ENCODE peak calls at places on chromosomes 4 and X, in four cellular contexts. N is SK-N-SH, L is HepG2, W is GM12878. Q is an unnamed sample.
A peak's percentile ranks its signal among the peaks of the same experiment; 100 is the strongest.

GRCh38 chr4:159159611-159160010 is 56.7 kb downstream of the RAPGEF2 start:
- DNase-seq in L (no peak), W (no peak), N (no peak), Q (no peak)

GRCh38 chr4:3436798-3437581 is 4.8 kb upstream of the HGFAC start:
- DNase-seq in L (no peak), N (no peak), W (peak; percentile 4), Q (peak; percentile 35)

GRCh38 chr4:71259305-71259704 is 79.5 kb upstream of the SLC4A4 start:
- DNase-seq in N (no peak), W (no peak), L (no peak), Q (no peak)

GRCh38 chr4:6718932-6719610 is 3.1 kb downstream of the BLOC1S4 start:
- DNase-seq in N (no peak), L (no peak), W (no peak), Q (no peak)

GRCh38 chr4:9765091-9765490 is 16.3 kb upstream of the DRD5 start:
- DNase-seq in W (no peak), N (peak; percentile 23), L (peak; percentile 15), Q (peak; percentile 4)

GRCh38 chr4:183074288-183074990 is 24.6 kb upstream of the WWC2 start:
- DNase-seq in N (no peak), L (peak; percentile 31), W (no peak), Q (peak; percentile 32)

GRCh38 chr4:121397941-121398601 is 17.3 kb upstream of the QRFPR start:
- DNase-seq in W (no peak), L (no peak), N (no peak), Q (no peak)

GRCh38 chrX:119189586-119189985 is 46.5 kb upstream of the PGRMC1 start:
- DNase-seq in L (no peak), N (no peak), W (no peak), Q (no peak)

GRCh38 chrX:53323196-53323595 is 41.8 kb upstream of the IQSEC2 start:
- DNase-seq in N (no peak), L (no peak), W (no peak), Q (no peak)

GRCh38 chr4:148965080-148965479 is 522.9 kb upstream of the NR3C2 start:
- DNase-seq in W (no peak), L (no peak), N (no peak), Q (no peak)

GRCh38 chr4:110122201-110122600 is 76.2 kb downstream of the ELOVL6 start:
- DNase-seq in L (no peak), W (no peak), N (no peak), Q (no peak)

GRCh38 chrX:87236836-87237235 is 280.8 kb upstream of the KLHL4 start:
- DNase-seq in L (no peak), W (no peak), N (no peak), Q (no peak)

GRCh38 chr4:152850377-152850776 is 70.6 kb downstream of the ARFIP1 start:
- DNase-seq in N (no peak), L (peak; percentile 7), W (peak; percentile 25), Q (peak; percentile 54)

GRCh38 chrX:54178100-54178940 is 4.7 kb downstream of the FAM120C start:
- DNase-seq in W (no peak), L (peak; percentile 12), N (no peak), Q (peak; percentile 82)

GRCh38 chr4:2934077-2934812 is 29.0 kb downstream of the NOP14 start:
- DNase-seq in L (no peak), N (no peak), W (no peak), Q (peak; percentile 24)

GRCh38 chr4:109955146-109955545 is 42.5 kb downstream of the EGF start:
- DNase-seq in L (no peak), N (no peak), W (no peak), Q (no peak)

GRCh38 chrX:17412692-17413091 is 37.7 kb downstream of the NHS start:
- DNase-seq in W (no peak), L (no peak), N (peak; percentile 14), Q (peak; percentile 87)

GRCh38 chrX:106177106-106177981 is 9.2 kb downstream of the PWWP3B start:
- DNase-seq in L (no peak), N (no peak), W (no peak), Q (no peak)

GRCh38 chr4:85200106-85200505 is 233.6 kb upstream of the WDFY3 start:
- DNase-seq in L (no peak), N (no peak), W (no peak), Q (no peak)

GRCh38 chrX:43655961-43656494 is at the start of gene MAOA:
- DNase-seq in L (peak; percentile 18), N (peak; percentile 61), W (no peak), Q (no peak)

GRCh38 chr4:136927172-136927571 is 605.1 kb downstream of the PCDH18 start:
- DNase-seq in L (no peak), W (no peak), N (no peak), Q (peak; percentile 12)

GRCh38 chrX:154368630-154369452 is 5.6 kb downstream of the FLNA start:
- DNase-seq in N (no peak), W (peak; percentile 60), L (peak; percentile 66), Q (peak; percentile 90)

GRCh38 chrX:154370300-154370881 is 4.0 kb downstream of the FLNA start:
- DNase-seq in N (peak; percentile 61), L (no peak), W (no peak), Q (no peak)

GRCh38 chrX:154370882-154371770 is 3.3 kb downstream of the FLNA start:
- DNase-seq in N (peak; percentile 88), L (peak; percentile 85), W (peak; percentile 53), Q (peak; percentile 89)

GRCh38 chrX:154367474-154368308 is 6.7 kb downstream of the FLNA start:
- DNase-seq in N (no peak), W (no peak), L (no peak), Q (no peak)

GRCh38 chrX:154369453-154370299 is 4.8 kb downstream of the FLNA start:
- DNase-seq in N (peak; percentile 83), W (peak; percentile 25), L (peak; percentile 87), Q (peak; percentile 95)
- TF ChIP-seq USF2 in N (no peak), W (no peak), L (no peak), Q (no peak)

GRCh38 chr4:181967401-181967800 is 275.8 kb upstream of the TENM3 start:
- DNase-seq in N (no peak), W (no peak), L (no peak), Q (no peak)
- TF ChIP-seq MXI1 in N (no peak), W (no peak), L (no peak), Q (no peak)

DNA sequence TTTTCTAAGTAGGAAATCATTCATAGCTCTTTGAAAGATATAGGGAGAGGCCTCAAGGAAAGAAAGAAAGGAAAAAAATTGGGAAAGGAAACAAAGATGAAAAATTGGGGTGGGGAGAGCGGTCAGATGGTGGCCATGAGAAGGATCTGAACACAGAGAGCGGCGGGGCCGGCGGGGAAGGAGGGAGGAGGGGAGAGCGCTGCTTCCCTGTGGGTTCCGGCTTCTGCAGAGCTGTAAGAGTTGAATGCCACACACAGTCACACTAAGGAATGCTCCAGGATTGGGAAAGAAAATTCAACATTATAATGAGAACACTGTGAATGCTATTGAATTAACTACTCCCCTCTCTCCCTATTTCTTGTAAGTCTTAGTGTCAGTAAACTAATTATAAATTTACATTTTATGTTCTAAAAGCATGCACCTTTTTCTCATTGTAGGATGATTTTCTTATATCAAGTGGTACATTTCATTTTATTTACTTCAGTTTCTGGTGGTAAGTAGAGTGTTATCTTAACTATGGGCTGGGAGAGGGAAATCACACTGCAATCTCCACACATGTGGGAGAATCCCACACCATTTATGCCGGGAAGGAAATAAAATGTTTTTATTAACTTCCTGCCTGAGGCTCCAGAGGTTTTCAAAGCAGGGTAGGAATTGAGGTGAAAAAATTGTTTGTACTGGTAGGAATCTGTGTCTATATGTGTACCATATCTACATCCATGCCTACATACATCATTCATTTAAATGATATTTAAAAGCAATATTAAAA is 894 bp downstream of the F11 start:
- DNase-seq in N (no peak), W (no peak), L (peak; percentile 58), Q (peak; percentile 36)
- TF ChIP-seq USF2 in N (no peak), W (no peak), L (no peak), Q (no peak)

GRCh38 chr4:98694076-98694475 is 35.7 kb upstream of the TSPAN5 start:
- DNase-seq in N (no peak), W (no peak), L (no peak), Q (no peak)

GRCh38 chr4:98689507-98690174 is 31.2 kb upstream of the TSPAN5 start:
- DNase-seq in L (no peak), W (no peak), N (no peak), Q (no peak)

GRCh38 chr4:98692411-98692810 is 34.0 kb upstream of the TSPAN5 start:
- DNase-seq in N (no peak), W (no peak), L (no peak), Q (no peak)

GRCh38 chr4:98688416-98689290 is 30.2 kb upstream of the TSPAN5 start:
- DNase-seq in W (no peak), L (peak; percentile 9), N (peak; percentile 29), Q (peak; percentile 70)

DNA sequence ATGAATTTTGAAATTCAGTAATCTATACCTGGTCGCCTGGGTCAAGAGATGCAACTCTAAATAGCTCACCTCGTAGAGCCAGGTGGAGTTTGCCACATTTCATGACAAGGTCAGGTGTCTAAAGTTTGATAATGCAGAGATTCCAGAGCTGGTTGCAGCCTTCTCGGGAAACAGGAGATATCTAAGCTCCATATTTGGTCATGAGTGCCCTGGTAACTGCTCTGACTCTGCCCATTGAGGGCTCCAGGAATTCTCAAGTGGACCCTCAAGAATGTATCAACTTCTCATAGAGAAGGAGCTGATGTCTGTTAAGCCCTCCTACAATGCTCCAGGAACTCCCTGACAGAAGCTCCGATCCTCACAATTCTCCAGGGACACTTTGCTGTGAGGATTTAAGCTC is 33.2 kb upstream of the TSPAN5 start:
- DNase-seq in L (no peak), N (no peak), W (no peak), Q (no peak)
- TF ChIP-seq MXI1 in L (no peak), N (no peak), W (no peak), Q (no peak)

DNA sequence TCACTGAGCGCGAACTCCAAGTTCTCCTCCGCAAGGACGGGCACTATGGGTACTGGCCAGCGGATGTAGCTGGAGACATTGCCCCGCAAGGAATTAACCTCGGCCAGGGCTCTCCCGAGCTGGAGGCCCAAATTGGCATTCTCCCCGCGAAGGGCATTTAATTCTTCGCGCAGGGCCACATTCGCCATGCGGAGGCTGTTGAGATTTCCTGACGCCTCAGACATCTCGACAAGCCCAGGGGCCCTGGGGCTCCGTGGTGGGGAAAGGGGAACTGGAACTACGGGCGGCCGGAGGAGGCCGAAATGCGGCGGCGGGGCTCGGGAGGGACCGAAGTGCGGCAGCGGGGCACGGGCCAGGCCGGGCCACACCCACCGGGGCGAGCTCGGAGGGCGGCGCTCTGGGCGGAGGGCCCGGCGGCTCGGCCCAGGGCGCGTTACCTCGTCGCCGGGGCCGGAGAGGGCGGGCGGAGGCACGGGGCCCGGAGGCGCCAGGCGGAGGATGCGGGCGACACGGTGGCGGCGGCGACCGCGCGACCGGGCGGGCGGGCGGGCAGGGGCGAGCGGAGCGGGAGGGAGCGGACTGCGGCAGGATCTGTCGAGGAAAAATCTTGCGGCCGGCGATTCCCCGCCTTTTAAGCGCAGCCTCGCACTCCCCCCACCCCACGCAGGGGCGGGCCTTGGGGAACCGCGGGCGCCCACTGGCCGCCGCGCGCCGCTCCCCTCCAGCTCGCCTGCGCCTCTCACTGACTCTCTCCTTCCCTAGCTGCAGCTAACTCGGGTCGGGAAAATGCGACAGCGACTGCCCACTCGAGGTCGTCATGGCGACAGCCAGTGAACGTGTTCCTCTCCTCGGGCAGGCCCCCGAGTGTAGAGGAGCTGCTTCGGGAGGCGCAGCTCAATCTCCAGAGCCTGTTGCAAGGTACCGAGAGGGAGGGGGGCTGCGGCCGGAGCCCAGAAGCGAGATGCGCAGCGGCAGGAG is at the start of gene RTL5:
- DNase-seq in W (no peak), N (peak; percentile 94), L (peak; percentile 1), Q (peak; percentile 85)
- TF ChIP-seq USF2 in W (no peak), N (no peak), L (no peak), Q (no peak)

DNA sequence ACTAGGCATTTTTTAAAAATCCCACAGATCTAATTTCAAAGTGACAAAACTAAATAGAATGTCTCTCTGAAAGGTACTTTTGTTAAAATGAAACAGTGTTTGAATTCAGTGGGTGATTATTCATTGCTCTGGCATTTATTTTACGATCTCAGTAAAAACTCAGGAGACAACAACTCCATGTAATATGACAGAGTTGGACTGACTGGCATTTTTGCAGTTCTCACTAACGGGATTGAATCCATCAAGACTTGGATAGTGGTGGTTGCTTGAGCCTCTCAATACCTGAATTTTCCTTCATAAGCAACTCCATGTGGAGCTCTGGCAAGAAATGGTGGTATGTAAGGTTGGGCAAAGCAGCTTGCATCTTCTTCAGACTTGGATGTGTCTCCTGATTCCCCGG is 72.6 kb downstream of the FRMPD4 start:
- DNase-seq in W (no peak), N (no peak), L (no peak), Q (peak; percentile 31)
- TF ChIP-seq MXI1 in W (no peak), N (no peak), L (no peak), Q (no peak)

Q was measured in IMR-90.